ENCODE peak calls at places on chromosome 12, in nine cellular contexts. T, H, Q, L, I, V, X, U and Z are unnamed samples.

GRCh38 chr12:49364989-49365388 is 2.3 kb upstream of the SPATS2 start:
- DNase-seq in V (no peak), I (no peak), L (peak), T (no peak), X (no peak), H (no peak), Q (no peak), U (no peak), Z (no peak)

GRCh38 chr12:116436561-116437249 is 122.5 kb upstream of the MAP1LC3B2 start:
- DNase-seq in T (no peak), I (no peak), H (no peak), X (no peak), L (no peak), Q (no peak), V (no peak), U (no peak), Z (no peak)

GRCh38 chr12:15546102-15546701 is 223.9 kb downstream of the PTPRO start:
- DNase-seq in H (peak), Q (no peak), X (no peak), I (no peak), V (no peak), L (no peak), T (no peak), U (peak), Z (no peak)

GRCh38 chr12:58171914-58172313 is 230.5 kb downstream of the ATP23 start:
- DNase-seq in U (no peak), Q (no peak), V (no peak), H (no peak), L (no peak), T (no peak), I (no peak), X (no peak), Z (no peak)

GRCh38 chr12:81835783-81836182 is 76.6 kb upstream of the PPFIA2 start:
- DNase-seq in L (no peak), U (no peak), H (no peak), V (no peak), T (no peak), Q (no peak), I (no peak), X (no peak), Z (no peak)

GRCh38 chr12:120944645-120945217 is 33.6 kb upstream of the HNF1A start:
- DNase-seq in H (peak), U (peak), Q (peak), X (no peak), T (peak), I (peak), V (peak), L (peak), Z (no peak)

GRCh38 chr12:7859552-7859951 is 13.2 kb downstream of the SLC2A14 start:
- DNase-seq in X (no peak), V (no peak), Q (no peak), T (no peak), H (no peak), I (no peak), L (peak), U (no peak), Z (no peak)

GRCh38 chr12:64181504-64182291 is 40.4 kb downstream of the KICS2 start:
- DNase-seq in Q (no peak), U (no peak), V (no peak), X (peak), T (no peak), I (peak), H (peak), L (peak), Z (no peak)

GRCh38 chr12:27309293-27309994 is 23.2 kb upstream of the BMAL2 start:
- DNase-seq in H (no peak), I (no peak), X (no peak), L (no peak), T (no peak), U (no peak), Q (no peak), V (no peak), Z (no peak)

GRCh38 chr12:100553851-100554404 is 19.6 kb upstream of the GAS2L3 start:
- DNase-seq in U (no peak), I (no peak), V (no peak), X (no peak), T (no peak), Q (no peak), L (peak), H (no peak), Z (no peak)

GRCh38 chr12:20463920-20464524 is 95.7 kb downstream of the PDE3A start:
- DNase-seq in I (no peak), T (no peak), U (no peak), H (peak), Q (no peak), V (no peak), L (no peak), X (no peak), Z (no peak)

GRCh38 chr12:65229441-65229840 is 49.0 kb upstream of the MSRB3 start:
- DNase-seq in H (no peak), I (no peak), X (no peak), U (no peak), L (peak), V (no peak), T (no peak), Q (no peak), Z (no peak)

GRCh38 chr12:89783321-89784060 is 74.9 kb upstream of the ATP2B1 start:
- DNase-seq in U (no peak), I (no peak), T (no peak), X (no peak), H (no peak), L (peak), V (no peak), Q (no peak), Z (no peak)

GRCh38 chr12:93137656-93138612 is 208.8 kb upstream of the EEA1 start:
- DNase-seq in T (no peak), H (peak), U (no peak), L (peak), X (no peak), V (no peak), Q (no peak), I (no peak), Z (no peak)

GRCh38 chr12:6963016-6963731 is 7.3 kb downstream of the PHB2 start:
- DNase-seq in T (no peak), Q (peak), U (no peak), V (peak), H (peak), I (no peak), X (no peak), L (no peak), Z (no peak)

GRCh38 chr12:117649796-117650195 is 288.4 kb upstream of the NOS1 start:
- DNase-seq in I (no peak), V (no peak), H (no peak), T (no peak), U (no peak), X (no peak), L (no peak), Q (no peak), Z (no peak)

GRCh38 chr12:53217930-53218307 is 10.9 kb upstream of the ITGB7 start:
- DNase-seq in I (no peak), Q (no peak), L (no peak), V (no peak), H (no peak), T (no peak), X (no peak), U (no peak), Z (no peak)

GRCh38 chr12:100497105-100497795 is 23.6 kb downstream of the NR1H4 start:
- DNase-seq in H (no peak), V (no peak), U (no peak), I (no peak), T (no peak), L (no peak), Q (no peak), X (no peak), Z (no peak)

GRCh38 chr12:132560421-132560830 is 50.0 kb downstream of the LRCOL1 start:
- DNase-seq in Q (no peak), X (no peak), H (peak), U (peak), I (no peak), L (no peak), T (no peak), V (peak), Z (no peak)

GRCh38 chr12:44573723-44574122 is 302.4 kb downstream of the NELL2 start:
- DNase-seq in U (no peak), H (no peak), T (no peak), V (no peak), Q (no peak), L (no peak), X (no peak), I (no peak), Z (no peak)

GRCh38 chr12:116133609-116134214 is 143.8 kb downstream of the MED13L start:
- DNase-seq in U (no peak), H (no peak), X (no peak), V (no peak), I (no peak), Q (no peak), T (no peak), L (no peak), Z (no peak)

GRCh38 chr12:112950701-112951100 is 12.4 kb downstream of the OAS3 start:
- DNase-seq in X (no peak), U (no peak), T (no peak), I (no peak), H (no peak), V (no peak), Q (no peak), L (no peak), Z (no peak)

GRCh38 chr12:55942055-55942454 is 11.1 kb downstream of the DGKA start:
- DNase-seq in Q (no peak), U (no peak), V (no peak), X (no peak), T (no peak), L (no peak), I (no peak), H (no peak), Z (no peak)

GRCh38 chr12:77325505-77325904 is 260.1 kb upstream of the E2F7 start:
- DNase-seq in I (peak), T (no peak), H (no peak), X (no peak), L (no peak), U (no peak), Q (peak), V (peak), Z (no peak)

GRCh38 chr12:113048716-113049127 is 7.8 kb upstream of the DTX1 start:
- DNase-seq in H (peak), V (peak), T (peak), X (peak), Q (no peak), L (peak), I (peak), U (peak), Z (no peak)